ENCODE peak calls at places on chromosomes 1 and 21, in seven cellular contexts. G is AG04450, U is HL-60, J is foreskin fibroblast, L is type B pancreatic cell, D is IMR-90, H is natural killer cell. C is an unnamed sample.

GRCh38 chr21:43737158-43737950 is 18.4 kb downstream of the PDXK start:
- DNase-seq in U (no peak), L (no peak), G (no peak), J (no peak), H (no peak), D (no peak), C (no peak)

GRCh38 chr1:66237722-66238479 is 296.1 kb upstream of the SGIP1 start:
- DNase-seq in H (no peak), D (peak; percentile 21), L (no peak), G (no peak), U (no peak), J (no peak), C (no peak)

GRCh38 chr1:2796890-2797740 is 4.4 kb downstream of the TTC34 start:
- DNase-seq in U (no peak), H (no peak), L (no peak), G (no peak), J (no peak), D (no peak), C (no peak)

GRCh38 chr1:112496290-112496689 is 12.5 kb upstream of the WNT2B start:
- DNase-seq in J (no peak), U (no peak), G (no peak), H (no peak), L (no peak), D (peak; percentile 36), C (no peak)

GRCh38 chr1:96792220-96792619 is 70.6 kb downstream of the PTBP2 start:
- DNase-seq in J (no peak), D (no peak), G (no peak), U (no peak), H (no peak), L (no peak), C (no peak)

GRCh38 chr1:214538497-214538896 is 12.9 kb downstream of the PTPN14 start:
- DNase-seq in D (no peak), H (no peak), J (no peak), L (no peak), U (no peak), G (no peak), C (no peak)

GRCh38 chr1:234230414-234230862 is 142.8 kb upstream of the COA6 start:
- DNase-seq in J (no peak), L (no peak), D (no peak), G (no peak), U (no peak), H (no peak), C (no peak)

GRCh38 chr1:107895403-107896181 is 69.4 kb downstream of the VAV3 start:
- DNase-seq in J (no peak), L (no peak), H (no peak), G (no peak), U (no peak), D (no peak), C (peak; percentile 28)

GRCh38 chr1:187413770-187414169 is 585.0 kb downstream of the PLA2G4A start:
- DNase-seq in L (no peak), D (peak; percentile 34), G (no peak), J (no peak), U (no peak), H (no peak), C (no peak)

GRCh38 chr21:36847189-36847588 is 119.3 kb downstream of the HLCS start:
- DNase-seq in H (no peak), J (peak; percentile 66), U (no peak), G (peak; percentile 49), L (no peak), D (peak; percentile 85), C (no peak)

GRCh38 chr1:91651671-91652071 is 151.0 kb downstream of the CDC7 start:
- DNase-seq in G (no peak), L (no peak), H (no peak), U (no peak), J (peak; percentile 71), D (peak; percentile 56), C (no peak)

GRCh38 chr1:47774986-47775834 is 222.0 kb downstream of the TRABD2B start:
- DNase-seq in U (no peak), L (no peak), D (no peak), G (no peak), H (no peak), J (no peak), C (no peak)

GRCh38 chr1:226525750-226526149 is 22.8 kb upstream of the STUM start:
- DNase-seq in J (no peak), D (peak; percentile 4), L (no peak), H (no peak), G (no peak), U (no peak), C (no peak)

GRCh38 chr1:8643542-8644536 is 173.6 kb downstream of the RERE start:
- DNase-seq in J (no peak), L (no peak), H (no peak), D (no peak), G (no peak), U (no peak), C (peak; percentile 49)

DNA sequence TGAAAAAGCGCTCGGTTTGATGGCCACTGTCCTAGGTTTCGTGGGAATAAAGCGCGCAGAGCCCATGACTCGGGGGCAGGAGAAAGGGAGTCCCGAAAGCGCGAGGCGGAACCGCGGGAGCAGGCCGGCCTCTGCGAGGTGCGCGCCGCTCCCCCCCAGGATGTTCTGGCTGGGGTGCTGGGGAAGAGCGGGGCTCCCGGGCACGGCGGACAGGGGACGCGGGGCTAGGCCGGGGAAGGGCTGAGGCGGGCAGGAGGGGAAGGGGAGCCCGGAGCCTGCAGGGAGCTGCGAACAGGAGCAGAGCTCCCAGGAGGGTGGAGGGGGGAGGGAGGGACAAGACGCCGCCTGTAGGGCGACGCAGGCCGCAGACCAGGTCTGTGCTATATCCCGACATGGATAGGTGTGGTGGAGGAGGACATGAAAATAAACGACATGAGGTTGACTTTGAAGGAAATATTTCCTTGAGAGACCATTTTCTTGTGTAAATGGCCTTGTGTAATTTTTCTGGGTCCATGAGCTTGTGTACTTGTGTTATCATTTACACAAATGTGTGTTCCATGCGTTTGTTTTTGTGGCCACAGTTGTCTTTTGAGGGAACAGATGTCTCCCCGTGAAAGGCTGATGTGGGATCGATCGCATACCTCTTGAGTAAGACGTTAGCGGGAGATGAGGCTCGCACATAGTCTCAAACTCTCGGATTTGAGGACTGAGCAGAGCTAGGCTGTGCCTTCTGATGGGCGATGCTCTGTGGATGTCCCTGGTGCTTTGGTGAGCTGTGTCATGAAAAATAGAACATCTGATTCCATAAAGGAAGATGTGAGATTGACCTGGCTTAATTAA is 1.3 kb downstream of the PCNT start:
- DNase-seq in G (no peak), U (peak; percentile 63), D (peak; percentile 47), J (peak; percentile 39), L (peak; percentile 74), H (peak; percentile 27), C (no peak)
- TF ChIP-seq CTCF in G (peak; percentile 44), U (no peak), D (peak; percentile 26), J (peak; percentile 18), L (peak; percentile 52), H (no peak), C (no peak)

GRCh38 chr1:93878501-93878888 is 511 bp downstream of the DNTTIP2 start:
- DNase-seq in G (no peak), J (no peak), D (peak; percentile 24), H (peak; percentile 78), U (peak; percentile 48), L (no peak), C (peak; percentile 31)
- TF ChIP-seq CTCF in G (no peak), J (no peak), D (no peak), H (no peak), U (no peak), L (no peak), C (no peak)

GRCh38 chr1:30739601-30740000 is 16.2 kb upstream of the MATN1 start:
- DNase-seq in G (no peak), J (no peak), D (no peak), U (no peak), H (no peak), L (no peak), C (no peak)

GRCh38 chr1:30737357-30738039 is 14.1 kb upstream of the MATN1 start:
- DNase-seq in G (no peak), D (no peak), L (no peak), U (no peak), J (no peak), H (no peak), C (no peak)

GRCh38 chr1:30738040-30738441 is 14.7 kb upstream of the MATN1 start:
- DNase-seq in J (no peak), U (no peak), D (no peak), L (no peak), H (no peak), G (no peak), C (no peak)

GRCh38 chr1:30740251-30740951 is 17.0 kb upstream of the MATN1 start:
- DNase-seq in J (no peak), G (no peak), D (no peak), U (no peak), L (no peak), H (no peak), C (no peak)

GRCh38 chr1:30738670-30739559 is 15.5 kb upstream of the MATN1 start:
- DNase-seq in L (no peak), U (no peak), H (no peak), D (no peak), G (no peak), J (no peak), C (no peak)
- TF ChIP-seq CTCF in L (no peak), U (no peak), H (no peak), D (no peak), G (no peak), J (no peak), C (no peak)

GRCh38 chr1:39129514-39129913 is 75.0 kb upstream of the MACF1 start:
- DNase-seq in D (peak; percentile 58), J (no peak), L (no peak), U (no peak), H (no peak), G (no peak), C (no peak)
- TF ChIP-seq CTCF in D (peak; percentile 53), J (peak; percentile 41), L (no peak), U (no peak), H (no peak), G (peak; percentile 45), C (no peak)

DNA sequence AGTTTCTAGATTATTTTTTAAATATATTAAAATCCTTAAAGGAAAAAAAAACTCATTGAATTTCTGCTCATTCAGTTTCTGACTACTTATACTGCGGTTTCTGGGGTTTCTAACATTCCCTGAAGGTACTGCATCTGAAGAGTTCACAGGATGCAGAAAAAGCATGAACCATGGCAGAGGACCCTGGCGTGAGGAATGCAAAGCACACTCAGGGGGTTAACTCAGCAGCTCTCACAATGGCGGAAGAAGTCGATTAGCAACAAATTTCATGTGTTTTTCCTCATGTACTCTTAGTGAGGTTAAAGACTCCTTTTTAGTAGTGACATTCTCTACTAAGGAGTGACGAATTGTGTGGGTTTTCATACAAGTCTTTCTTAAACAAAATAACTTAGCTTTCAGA is 975.6 kb downstream of the NCAM2 start:
- DNase-seq in U (no peak), D (no peak), H (no peak), J (no peak), L (no peak), G (no peak), C (no peak)
- TF ChIP-seq CTCF in U (no peak), D (no peak), H (no peak), J (no peak), L (peak; percentile 60), G (no peak), C (no peak)

GRCh38 chr1:154955718-154956513 is at the start of gene PBXIP1:
- DNase-seq in G (no peak), U (peak; percentile 93), J (peak; percentile 71), D (peak; percentile 87), L (no peak), H (peak; percentile 79), C (peak; percentile 52)
- TF ChIP-seq CTCF in G (peak; percentile 52), U (peak; percentile 21), J (peak; percentile 45), D (peak; percentile 48), L (peak; percentile 33), H (no peak), C (no peak)

C was measured in activated B cell treated with CpG ODN at 0.5 μM for 24 hours.